ENCODE peak calls at places on chromosomes 5 and 9, in four cellular contexts. F is activated naive CD4-positive, alpha-beta T cell treated with anti-CD3 and anti-CD28 coated beads for 36 hours; H is LNCaP clone FGC; E is endothelial cell. T is an unnamed sample.

GRCh38 chr9:128828719-128829452 is 708 bp downstream of the SPOUT1 start:
- DNase-seq in E (no peak), H (no peak), F (no peak), T (no peak)

GRCh38 chr5:132009706-132010405 is 1.6 kb downstream of the ACSL6 start:
- DNase-seq in E (no peak), F (no peak), H (no peak), T (no peak)

GRCh38 chr9:114775981-114776380 is 29.9 kb downstream of the TNFSF15 start:
- DNase-seq in H (no peak), E (no peak), F (no peak), T (no peak)

GRCh38 chr9:87285183-87285582 is 212.5 kb upstream of the DAPK1 start:
- DNase-seq in F (no peak), E (no peak), H (peak), T (no peak)

GRCh38 chr9:136978073-136978864 is 965 bp downstream of the PTGDS start:
- DNase-seq in H (no peak), F (peak), E (peak), T (no peak)

GRCh38 chr5:147472669-147473131 is 37.2 kb downstream of the DPYSL3 start:
- DNase-seq in H (no peak), F (no peak), E (no peak), T (no peak)

GRCh38 chr9:121855476-121855875 is 204.0 kb downstream of the DAB2IP start:
- DNase-seq in F (no peak), H (no peak), E (no peak), T (peak)

GRCh38 chr5:33319151-33319550 is 121.6 kb upstream of the TARS1 start:
- DNase-seq in E (no peak), F (no peak), H (no peak), T (no peak)

GRCh38 chr9:86324901-86325300 is 29.3 kb downstream of the TUT7 start:
- DNase-seq in E (no peak), F (no peak), H (no peak), T (no peak)

GRCh38 chr9:131982683-131983239 is 96.9 kb downstream of the MED27 start:
- DNase-seq in F (no peak), H (no peak), E (no peak), T (no peak)

GRCh38 chr9:34079181-34079580 is 30.5 kb upstream of the UBAP2 start:
- DNase-seq in E (no peak), H (no peak), F (no peak), T (no peak)

GRCh38 chr5:73312146-73312871 is 136.3 kb downstream of the FOXD1 start:
- DNase-seq in E (no peak), H (no peak), F (peak), T (peak)

GRCh38 chr9:129336601-129337286 is 158.7 kb upstream of the IER5L start:
- DNase-seq in E (no peak), F (peak), H (no peak), T (no peak)

GRCh38 chr9:21395778-21396717 is 10.8 kb upstream of the IFNA2 start:
- DNase-seq in H (no peak), F (peak), E (peak), T (no peak)

GRCh38 chr5:107380654-107381053 is 290.1 kb downstream of the EFNA5 start:
- DNase-seq in E (no peak), F (no peak), H (no peak), T (no peak)

GRCh38 chr9:26463841-26464240 is 428.8 kb downstream of the CAAP1 start:
- DNase-seq in F (no peak), E (no peak), H (no peak), T (no peak)

GRCh38 chr9:111052831-111053230 is 14.6 kb upstream of the LPAR1 start:
- DNase-seq in H (no peak), E (no peak), F (no peak), T (no peak)

GRCh38 chr9:38023661-38024035 is 45.4 kb downstream of the SHB start:
- DNase-seq in F (no peak), H (no peak), E (no peak), T (no peak)

GRCh38 chr9:112157087-112157486 is 18.0 kb downstream of the SUSD1 start:
- DNase-seq in H (no peak), F (no peak), E (no peak), T (no peak)

GRCh38 chr5:57004800-57005199 is 52.9 kb upstream of the MIER3 start:
- DNase-seq in F (no peak), E (no peak), H (no peak), T (peak)

GRCh38 chr9:108182950-108183381 is 672.8 kb downstream of the ACTL7B start:
- DNase-seq in F (no peak), E (no peak), H (no peak), T (no peak)

GRCh38 chr9:4068449-4068848 is 231.4 kb downstream of the GLIS3 start:
- DNase-seq in E (no peak), F (no peak), H (no peak), T (no peak)

GRCh38 chr5:180137401-180138213 is 66.0 kb upstream of the RNF130 start:
- DNase-seq in H (no peak), F (no peak), E (no peak), T (peak)

GRCh38 chr5:158422653-158423505 is 563.9 kb upstream of the CLINT1 start:
- DNase-seq in E (no peak), F (no peak), H (no peak), T (no peak)

GRCh38 chr9:90822866-90823265 is 21.2 kb downstream of the SYK start:
- DNase-seq in F (no peak), E (no peak), H (no peak), T (no peak)

GRCh38 chr9:126915281-126915816 is 767 bp downstream of the RALGPS1 start:
- DNase-seq in E (no peak), H (no peak), F (peak), T (no peak)

GRCh38 chr9:138063033-138063432 is 185.5 kb downstream of the CACNA1B start:
- DNase-seq in H (no peak), F (no peak), E (no peak), T (no peak)

GRCh38 chr5:153517105-153517700 is 26.7 kb downstream of the GRIA1 start:
- DNase-seq in F (no peak), E (no peak), H (no peak), T (no peak)